ENCODE peak calls at places on chromosomes 7 and 10, in seven cellular contexts. F, A, J, H, E, T and X are unnamed samples.

GRCh38 chr10:124693801-124694416 is 50.3 kb downstream of the FAM53B start:
- DNase-seq in F (no peak), H (no peak), A (peak; percentile 33), J (no peak), T (no peak), E (no peak), X (no peak)

GRCh38 chr10:31650010-31650409 is 278.6 kb downstream of the ARHGAP12 start:
- DNase-seq in A (no peak), E (peak; percentile 59), T (peak; percentile 53), J (peak; percentile 84), F (no peak), H (no peak), X (no peak)

GRCh38 chr7:123022576-123022975 is 27.1 kb upstream of the TAS2R16 start:
- DNase-seq in T (no peak), H (no peak), A (no peak), E (no peak), F (no peak), J (peak; percentile 91), X (no peak)

GRCh38 chr7:113698556-113699220 is 220.1 kb downstream of the PPP1R3A start:
- DNase-seq in J (peak; percentile 29), F (no peak), E (no peak), H (no peak), A (peak; percentile 60), T (peak; percentile 13), X (peak; percentile 55)

GRCh38 chr10:91909178-91909677 is at the start of gene FGFBP3:
- DNase-seq in F (peak; percentile 10), T (no peak), E (peak; percentile 28), A (peak; percentile 53), J (peak; percentile 41), H (no peak), X (peak; percentile 2)

GRCh38 chr10:4498763-4499251 is 327.2 kb upstream of the AKR1E2 start:
- DNase-seq in F (no peak), H (no peak), E (no peak), T (no peak), A (no peak), J (peak; percentile 90), X (no peak)

GRCh38 chr10:3014968-3015367 is 52.4 kb upstream of the PFKP start:
- DNase-seq in E (peak; percentile 43), H (no peak), A (no peak), J (no peak), T (peak; percentile 53), F (no peak), X (no peak)

GRCh38 chr7:85851571-85852193 is 664.8 kb upstream of the SEMA3D start:
- DNase-seq in E (no peak), A (peak; percentile 44), H (no peak), F (no peak), T (peak; percentile 14), J (peak; percentile 72), X (no peak)

GRCh38 chr10:78972160-78972946 is 96.4 kb upstream of the ZMIZ1 start:
- DNase-seq in T (peak; percentile 96), H (peak; percentile 77), A (no peak), E (peak; percentile 59), F (no peak), J (peak; percentile 68), X (peak; percentile 18)

GRCh38 chr7:141704741-141705140 is 2.8 kb upstream of the DENND11 start:
- DNase-seq in T (no peak), F (no peak), A (no peak), E (no peak), J (no peak), H (no peak), X (no peak)

GRCh38 chr7:140656548-140657515 is 15.9 kb upstream of the ADCK2 start:
- DNase-seq in J (peak; percentile 87), F (peak; percentile 48), T (no peak), H (peak; percentile 12), A (no peak), E (peak; percentile 81), X (no peak)

GRCh38 chr10:47354900-47355299 is 6.7 kb downstream of the RBP3 start:
- DNase-seq in F (no peak), H (no peak), T (no peak), A (no peak), J (no peak), E (no peak), X (no peak)

GRCh38 chr7:55538538-55538937 is 33.8 kb downstream of the VOPP1 start:
- DNase-seq in T (no peak), A (no peak), F (no peak), J (peak; percentile 98), E (no peak), H (no peak), X (no peak)

GRCh38 chr7:131284702-131285419 is 42.8 kb upstream of the MKLN1 start:
- DNase-seq in F (no peak), E (no peak), T (peak; percentile 24), J (peak; percentile 29), A (no peak), H (no peak), X (no peak)

GRCh38 chr10:6009159-6009558 is 31.8 kb upstream of the IL15RA start:
- DNase-seq in A (no peak), E (no peak), H (no peak), F (no peak), J (peak; percentile 85), T (no peak), X (no peak)

GRCh38 chr7:24701232-24701898 is 55.9 kb downstream of the GSDME start:
- DNase-seq in E (no peak), F (no peak), A (no peak), T (peak; percentile 27), J (peak; percentile 96), H (no peak), X (peak; percentile 31)

GRCh38 chr10:43689955-43690771 is 41.5 kb upstream of the ZNF32 start:
- DNase-seq in A (peak; percentile 46), H (peak; percentile 53), J (peak; percentile 75), T (peak; percentile 76), F (peak; percentile 49), E (peak; percentile 86), X (no peak)